ENCODE peak calls at places on chromosome 17, in five cellular contexts. One of them, this sample, is unnamed.

GRCh38 chr17:32553168-32553567 is 66.4 kb downstream of the CDK5R1 start:
- DNase-seq in NCI-H446 treated with DMSO at 0.1 percent for 48 hours: no peak
- DNase-seq in Jurkat, Clone E6-1: peak; percentile 54
- DNase-seq in activated gamma-delta T cell treated with Interleukin-2 at 50 U/mL for 16 hours: no peak
- DNase-seq in endothelial cell of umbilical vein: no peak
- DNase-seq in this sample: no peak

GRCh38 chr17:73325527-73325842 is 13.7 kb upstream of the CDC42EP4 start:
- DNase-seq in NCI-H446 treated with DMSO at 0.1 percent for 48 hours: no peak
- DNase-seq in Jurkat, Clone E6-1: no peak
- DNase-seq in activated gamma-delta T cell treated with Interleukin-2 at 50 U/mL for 16 hours: no peak
- DNase-seq in endothelial cell of umbilical vein: no peak
- DNase-seq in this sample: no peak

GRCh38 chr17:56707312-56708219 is 114.1 kb downstream of the NOG start:
- DNase-seq in NCI-H446 treated with DMSO at 0.1 percent for 48 hours: no peak
- DNase-seq in Jurkat, Clone E6-1: no peak
- DNase-seq in activated gamma-delta T cell treated with Interleukin-2 at 50 U/mL for 16 hours: no peak
- DNase-seq in endothelial cell of umbilical vein: no peak
- DNase-seq in this sample: no peak

GRCh38 chr17:34580685-34581445 is 1.5 kb downstream of the TMEM132E start:
- DNase-seq in NCI-H446 treated with DMSO at 0.1 percent for 48 hours: no peak
- DNase-seq in Jurkat, Clone E6-1: no peak
- DNase-seq in activated gamma-delta T cell treated with Interleukin-2 at 50 U/mL for 16 hours: no peak
- DNase-seq in endothelial cell of umbilical vein: no peak
- DNase-seq in this sample: peak; percentile 43

GRCh38 chr17:31696184-31696602 is 162.9 kb downstream of the COPRS start:
- DNase-seq in NCI-H446 treated with DMSO at 0.1 percent for 48 hours: peak; percentile 93
- DNase-seq in Jurkat, Clone E6-1: no peak
- DNase-seq in activated gamma-delta T cell treated with Interleukin-2 at 50 U/mL for 16 hours: no peak
- DNase-seq in endothelial cell of umbilical vein: no peak
- DNase-seq in this sample: peak; percentile 86

GRCh38 chr17:68198931-68199836 is 48.7 kb upstream of the AMZ2 start:
- DNase-seq in NCI-H446 treated with DMSO at 0.1 percent for 48 hours: no peak
- DNase-seq in Jurkat, Clone E6-1: no peak
- DNase-seq in activated gamma-delta T cell treated with Interleukin-2 at 50 U/mL for 16 hours: no peak
- DNase-seq in endothelial cell of umbilical vein: no peak
- DNase-seq in this sample: no peak

GRCh38 chr17:3845754-3846738 is at the start of gene NCBP3:
- DNase-seq in NCI-H446 treated with DMSO at 0.1 percent for 48 hours: peak; percentile 73
- DNase-seq in Jurkat, Clone E6-1: peak; percentile 87
- DNase-seq in activated gamma-delta T cell treated with Interleukin-2 at 50 U/mL for 16 hours: peak; percentile 88
- DNase-seq in endothelial cell of umbilical vein: peak; percentile 93
- DNase-seq in this sample: peak; percentile 85

GRCh38 chr17:82134101-82134500 is 36.1 kb upstream of the FASN start:
- DNase-seq in NCI-H446 treated with DMSO at 0.1 percent for 48 hours: no peak
- DNase-seq in Jurkat, Clone E6-1: no peak
- DNase-seq in activated gamma-delta T cell treated with Interleukin-2 at 50 U/mL for 16 hours: no peak
- DNase-seq in endothelial cell of umbilical vein: no peak
- DNase-seq in this sample: no peak

GRCh38 chr17:50621562-50621961 is 13.1 kb upstream of the ABCC3 start:
- DNase-seq in NCI-H446 treated with DMSO at 0.1 percent for 48 hours: no peak
- DNase-seq in Jurkat, Clone E6-1: no peak
- DNase-seq in activated gamma-delta T cell treated with Interleukin-2 at 50 U/mL for 16 hours: no peak
- DNase-seq in endothelial cell of umbilical vein: no peak
- DNase-seq in this sample: no peak

GRCh38 chr17:17935321-17936271 is 36.6 kb downstream of the TOM1L2 start:
- DNase-seq in NCI-H446 treated with DMSO at 0.1 percent for 48 hours: no peak
- DNase-seq in Jurkat, Clone E6-1: no peak
- DNase-seq in activated gamma-delta T cell treated with Interleukin-2 at 50 U/mL for 16 hours: no peak
- DNase-seq in endothelial cell of umbilical vein: no peak
- DNase-seq in this sample: no peak

GRCh38 chr17:80220709-80221215 is 535 bp downstream of the SLC26A11 start:
- DNase-seq in NCI-H446 treated with DMSO at 0.1 percent for 48 hours: no peak
- DNase-seq in Jurkat, Clone E6-1: no peak
- DNase-seq in activated gamma-delta T cell treated with Interleukin-2 at 50 U/mL for 16 hours: no peak
- DNase-seq in endothelial cell of umbilical vein: peak; percentile 14
- DNase-seq in this sample: no peak

GRCh38 chr17:50887705-50888245 is 21.6 kb upstream of the TOB1 start:
- DNase-seq in NCI-H446 treated with DMSO at 0.1 percent for 48 hours: no peak
- DNase-seq in Jurkat, Clone E6-1: no peak
- DNase-seq in activated gamma-delta T cell treated with Interleukin-2 at 50 U/mL for 16 hours: no peak
- DNase-seq in endothelial cell of umbilical vein: no peak
- DNase-seq in this sample: no peak

GRCh38 chr17:63568563-63568962 is 18.3 kb downstream of the DCAF7 start:
- DNase-seq in NCI-H446 treated with DMSO at 0.1 percent for 48 hours: no peak
- DNase-seq in Jurkat, Clone E6-1: no peak
- DNase-seq in activated gamma-delta T cell treated with Interleukin-2 at 50 U/mL for 16 hours: no peak
- DNase-seq in endothelial cell of umbilical vein: no peak
- DNase-seq in this sample: no peak

GRCh38 chr17:78294776-78295175 is 63.3 kb downstream of the TMEM235 start:
- DNase-seq in NCI-H446 treated with DMSO at 0.1 percent for 48 hours: no peak
- DNase-seq in Jurkat, Clone E6-1: no peak
- DNase-seq in activated gamma-delta T cell treated with Interleukin-2 at 50 U/mL for 16 hours: no peak
- DNase-seq in endothelial cell of umbilical vein: no peak
- DNase-seq in this sample: no peak

GRCh38 chr17:62671553-62671952 is 44.1 kb downstream of the MRC2 start:
- DNase-seq in NCI-H446 treated with DMSO at 0.1 percent for 48 hours: no peak
- DNase-seq in Jurkat, Clone E6-1: no peak
- DNase-seq in activated gamma-delta T cell treated with Interleukin-2 at 50 U/mL for 16 hours: no peak
- DNase-seq in endothelial cell of umbilical vein: no peak
- DNase-seq in this sample: peak; percentile 87

GRCh38 chr17:79796570-79797491 is at the start of gene CBX8:
- DNase-seq in NCI-H446 treated with DMSO at 0.1 percent for 48 hours: peak; percentile 99
- DNase-seq in Jurkat, Clone E6-1: peak; percentile 99
- DNase-seq in activated gamma-delta T cell treated with Interleukin-2 at 50 U/mL for 16 hours: peak; percentile 99
- DNase-seq in endothelial cell of umbilical vein: peak; percentile 99
- DNase-seq in this sample: peak; percentile 100

GRCh38 chr17:21289902-21290571 is 5.5 kb downstream of the MAP2K3 start:
- DNase-seq in NCI-H446 treated with DMSO at 0.1 percent for 48 hours: peak; percentile 71
- DNase-seq in Jurkat, Clone E6-1: no peak
- DNase-seq in activated gamma-delta T cell treated with Interleukin-2 at 50 U/mL for 16 hours: no peak
- DNase-seq in endothelial cell of umbilical vein: no peak
- DNase-seq in this sample: no peak

GRCh38 chr17:32870969-32871368 is 6.0 kb downstream of the MYO1D start:
- DNase-seq in NCI-H446 treated with DMSO at 0.1 percent for 48 hours: no peak
- DNase-seq in Jurkat, Clone E6-1: no peak
- DNase-seq in activated gamma-delta T cell treated with Interleukin-2 at 50 U/mL for 16 hours: no peak
- DNase-seq in endothelial cell of umbilical vein: no peak
- DNase-seq in this sample: no peak

GRCh38 chr17:8720596-8720995 is 24.0 kb downstream of the CCDC42 start:
- DNase-seq in NCI-H446 treated with DMSO at 0.1 percent for 48 hours: no peak
- DNase-seq in Jurkat, Clone E6-1: no peak
- DNase-seq in activated gamma-delta T cell treated with Interleukin-2 at 50 U/mL for 16 hours: no peak
- DNase-seq in endothelial cell of umbilical vein: no peak
- DNase-seq in this sample: no peak

GRCh38 chr17:34728771-34729310 is 149.5 kb downstream of the TMEM132E start:
- DNase-seq in NCI-H446 treated with DMSO at 0.1 percent for 48 hours: no peak
- DNase-seq in Jurkat, Clone E6-1: no peak
- DNase-seq in activated gamma-delta T cell treated with Interleukin-2 at 50 U/mL for 16 hours: no peak
- DNase-seq in endothelial cell of umbilical vein: no peak
- DNase-seq in this sample: no peak

GRCh38 chr17:65856865-65857264 is 295.4 kb upstream of the AXIN2 start:
- DNase-seq in NCI-H446 treated with DMSO at 0.1 percent for 48 hours: no peak
- DNase-seq in Jurkat, Clone E6-1: no peak
- DNase-seq in activated gamma-delta T cell treated with Interleukin-2 at 50 U/mL for 16 hours: no peak
- DNase-seq in endothelial cell of umbilical vein: no peak
- DNase-seq in this sample: no peak

GRCh38 chr17:14061666-14062560 is 7.4 kb upstream of the COX10 start:
- DNase-seq in NCI-H446 treated with DMSO at 0.1 percent for 48 hours: no peak
- DNase-seq in Jurkat, Clone E6-1: no peak
- DNase-seq in activated gamma-delta T cell treated with Interleukin-2 at 50 U/mL for 16 hours: no peak
- DNase-seq in endothelial cell of umbilical vein: peak; percentile 69
- DNase-seq in this sample: no peak

GRCh38 chr17:32783602-32784001 is 93.3 kb downstream of the MYO1D start:
- DNase-seq in NCI-H446 treated with DMSO at 0.1 percent for 48 hours: peak; percentile 64
- DNase-seq in Jurkat, Clone E6-1: peak; percentile 61
- DNase-seq in activated gamma-delta T cell treated with Interleukin-2 at 50 U/mL for 16 hours: no peak
- DNase-seq in endothelial cell of umbilical vein: peak; percentile 75
- DNase-seq in this sample: no peak

GRCh38 chr17:81480140-81480917 is 32.3 kb downstream of the ACTG1 start:
- DNase-seq in NCI-H446 treated with DMSO at 0.1 percent for 48 hours: peak; percentile 63
- DNase-seq in Jurkat, Clone E6-1: no peak
- DNase-seq in activated gamma-delta T cell treated with Interleukin-2 at 50 U/mL for 16 hours: no peak
- DNase-seq in endothelial cell of umbilical vein: no peak
- DNase-seq in this sample: no peak

GRCh38 chr17:38916771-38917170 is 8.6 kb upstream of the LASP1NB start:
- DNase-seq in NCI-H446 treated with DMSO at 0.1 percent for 48 hours: no peak
- DNase-seq in Jurkat, Clone E6-1: no peak
- DNase-seq in activated gamma-delta T cell treated with Interleukin-2 at 50 U/mL for 16 hours: no peak
- DNase-seq in endothelial cell of umbilical vein: no peak
- DNase-seq in this sample: no peak

GRCh38 chr17:82664701-82665182 is 16.5 kb upstream of the WDR45B start:
- DNase-seq in NCI-H446 treated with DMSO at 0.1 percent for 48 hours: no peak
- DNase-seq in Jurkat, Clone E6-1: no peak
- DNase-seq in activated gamma-delta T cell treated with Interleukin-2 at 50 U/mL for 16 hours: no peak
- DNase-seq in endothelial cell of umbilical vein: no peak
- DNase-seq in this sample: peak; percentile 34

GRCh38 chr17:83083368-83084201 is 4.2 kb downstream of the METRNL start:
- DNase-seq in NCI-H446 treated with DMSO at 0.1 percent for 48 hours: no peak
- DNase-seq in Jurkat, Clone E6-1: no peak
- DNase-seq in activated gamma-delta T cell treated with Interleukin-2 at 50 U/mL for 16 hours: peak; percentile 80
- DNase-seq in endothelial cell of umbilical vein: peak; percentile 51
- DNase-seq in this sample: peak; percentile 49

GRCh38 chr17:39695089-39695474 is 4.8 kb upstream of the ERBB2 start:
- DNase-seq in NCI-H446 treated with DMSO at 0.1 percent for 48 hours: no peak
- DNase-seq in Jurkat, Clone E6-1: no peak
- DNase-seq in activated gamma-delta T cell treated with Interleukin-2 at 50 U/mL for 16 hours: no peak
- DNase-seq in endothelial cell of umbilical vein: no peak
- DNase-seq in this sample: no peak

GRCh38 chr17:52157603-52158449 is 688 bp downstream of the CA10 start:
- DNase-seq in NCI-H446 treated with DMSO at 0.1 percent for 48 hours: peak; percentile 21
- DNase-seq in Jurkat, Clone E6-1: no peak
- DNase-seq in activated gamma-delta T cell treated with Interleukin-2 at 50 U/mL for 16 hours: no peak
- DNase-seq in endothelial cell of umbilical vein: no peak
- DNase-seq in this sample: peak; percentile 43

GRCh38 chr17:64784353-64784798 is 122.3 kb upstream of the SMURF2 start:
- DNase-seq in NCI-H446 treated with DMSO at 0.1 percent for 48 hours: no peak
- DNase-seq in Jurkat, Clone E6-1: no peak
- DNase-seq in activated gamma-delta T cell treated with Interleukin-2 at 50 U/mL for 16 hours: no peak
- DNase-seq in endothelial cell of umbilical vein: no peak
- DNase-seq in this sample: no peak

GRCh38 chr17:9557356-9557755 is 18.3 kb downstream of the STX8 start:
- DNase-seq in NCI-H446 treated with DMSO at 0.1 percent for 48 hours: no peak
- DNase-seq in Jurkat, Clone E6-1: no peak
- DNase-seq in activated gamma-delta T cell treated with Interleukin-2 at 50 U/mL for 16 hours: no peak
- DNase-seq in endothelial cell of umbilical vein: no peak
- DNase-seq in this sample: no peak

GRCh38 chr17:51682115-51682514 is 421.8 kb downstream of the UTP18 start:
- DNase-seq in NCI-H446 treated with DMSO at 0.1 percent for 48 hours: no peak
- DNase-seq in Jurkat, Clone E6-1: no peak
- DNase-seq in activated gamma-delta T cell treated with Interleukin-2 at 50 U/mL for 16 hours: no peak
- DNase-seq in endothelial cell of umbilical vein: no peak
- DNase-seq in this sample: no peak

GRCh38 chr17:68356520-68356919 is 65.2 kb downstream of the ARSG start:
- DNase-seq in NCI-H446 treated with DMSO at 0.1 percent for 48 hours: no peak
- DNase-seq in Jurkat, Clone E6-1: peak; percentile 95
- DNase-seq in activated gamma-delta T cell treated with Interleukin-2 at 50 U/mL for 16 hours: peak; percentile 64
- DNase-seq in endothelial cell of umbilical vein: no peak
- DNase-seq in this sample: no peak

GRCh38 chr17:10871914-10872313 is 34.0 kb upstream of the PIRT start:
- DNase-seq in NCI-H446 treated with DMSO at 0.1 percent for 48 hours: no peak
- DNase-seq in Jurkat, Clone E6-1: peak; percentile 42
- DNase-seq in activated gamma-delta T cell treated with Interleukin-2 at 50 U/mL for 16 hours: no peak
- DNase-seq in endothelial cell of umbilical vein: no peak
- DNase-seq in this sample: no peak

GRCh38 chr17:4136373-4136772 is 6.5 kb downstream of the ZZEF1 start:
- DNase-seq in NCI-H446 treated with DMSO at 0.1 percent for 48 hours: no peak
- DNase-seq in Jurkat, Clone E6-1: no peak
- DNase-seq in activated gamma-delta T cell treated with Interleukin-2 at 50 U/mL for 16 hours: no peak
- DNase-seq in endothelial cell of umbilical vein: no peak
- DNase-seq in this sample: no peak

GRCh38 chr17:3944485-3945388 is 19.5 kb downstream of the ATP2A3 start:
- DNase-seq in NCI-H446 treated with DMSO at 0.1 percent for 48 hours: no peak
- DNase-seq in Jurkat, Clone E6-1: no peak
- DNase-seq in activated gamma-delta T cell treated with Interleukin-2 at 50 U/mL for 16 hours: peak; percentile 32
- DNase-seq in endothelial cell of umbilical vein: peak; percentile 63
- DNase-seq in this sample: peak; percentile 72

This sample was measured in BE2C.